ENCODE peak calls at places on chromosomes 7 and 10, in eight cellular contexts. X, Y, B, G, A, V, E and Z are unnamed samples.

GRCh38 chr10:25176421-25176968 is 1.7 kb downstream of the GPR158 start:
- DNase-seq in A (no peak), X (no peak), E (no peak), V (no peak), Y (peak), B (peak), G (no peak), Z (no peak)

GRCh38 chr7:30692438-30692837 is 10.2 kb upstream of the CRHR2 start:
- DNase-seq in E (no peak), G (no peak), Y (no peak), A (no peak), X (no peak), V (no peak), B (no peak), Z (no peak)

GRCh38 chr10:88233870-88234269 is 349.2 kb downstream of the RNLS start:
- DNase-seq in G (no peak), A (no peak), X (no peak), B (no peak), Y (peak), V (no peak), E (no peak), Z (no peak)

GRCh38 chr10:17214991-17215781 is 12.9 kb upstream of the VIM start:
- DNase-seq in A (no peak), Y (no peak), B (no peak), E (peak), G (no peak), V (no peak), X (peak), Z (no peak)

GRCh38 chr10:132641966-132642731 is 104.6 kb downstream of the INPP5A start:
- DNase-seq in V (peak), X (no peak), E (no peak), A (no peak), B (no peak), G (no peak), Y (no peak), Z (no peak)

GRCh38 chr7:25180946-25181345 is 47.3 kb downstream of the NPVF start:
- DNase-seq in V (no peak), A (no peak), E (no peak), X (no peak), B (no peak), Y (peak), G (no peak), Z (no peak)

GRCh38 chr7:128837521-128837921 is 7.3 kb downstream of the FLNC start:
- DNase-seq in X (no peak), E (no peak), G (no peak), Y (no peak), V (no peak), B (no peak), A (no peak), Z (no peak)

GRCh38 chr7:107660381-107661080 is at the start of gene SLC26A4:
- DNase-seq in Y (peak), E (no peak), G (no peak), V (no peak), X (no peak), A (no peak), B (no peak), Z (peak)

GRCh38 chr7:28130277-28130676 is 50.3 kb downstream of the JAZF1 start:
- DNase-seq in E (no peak), G (no peak), Y (no peak), B (no peak), V (no peak), X (no peak), A (no peak), Z (no peak)

GRCh38 chr7:2016761-2017482 is 215.8 kb downstream of the MAD1L1 start:
- DNase-seq in B (no peak), X (no peak), Y (no peak), G (no peak), V (peak), E (no peak), A (peak), Z (no peak)

GRCh38 chr7:105118612-105119600 is 104.9 kb downstream of the KMT2E start:
- DNase-seq in B (no peak), V (no peak), X (no peak), A (no peak), Y (no peak), E (no peak), G (no peak), Z (no peak)

GRCh38 chr10:9331583-9332008 is 1277.1 kb downstream of the GATA3 start:
- DNase-seq in E (peak), B (no peak), A (peak), G (no peak), X (peak), V (no peak), Y (peak), Z (peak)

GRCh38 chr7:17402628-17403278 is 104.3 kb downstream of the AHR start:
- DNase-seq in E (no peak), Y (no peak), A (no peak), B (no peak), G (no peak), V (peak), X (no peak), Z (no peak)

GRCh38 chr10:74177140-74177677 is 26.2 kb downstream of the ADK start:
- DNase-seq in A (peak), V (peak), X (no peak), Y (peak), G (no peak), B (no peak), E (peak), Z (no peak)

GRCh38 chr10:4947635-4948596 is 15.3 kb upstream of the AKR1C1 start:
- DNase-seq in X (peak), V (peak), G (peak), B (no peak), A (no peak), E (no peak), Y (no peak), Z (no peak)